ENCODE peak calls at places on chromosomes 6 and 20, in ten cellular contexts. A is fibroblast of pulmonary artery, C is progenitor cell of endocrine pancreas, Z is fibroblast of mammary gland, N is AG09319, G is SK-N-SH, J is psoas muscle, Q is A549, P is kidney, M is body of pancreas. K is an unnamed sample.

GRCh38 chr6:29763491-29764289 is 40.5 kb downstream of the HLA-F start:
- DNase-seq in A (peak), C (no peak), Z (peak), N (peak), G (no peak), J (no peak), Q (no peak), P (no peak), M (no peak), K (peak)

GRCh38 chr6:183668-184067 is 108.6 kb upstream of the DUSP22 start:
- DNase-seq in A (no peak), C (no peak), Z (no peak), N (no peak), G (no peak), J (no peak), Q (no peak), P (no peak), M (no peak), K (no peak)

GRCh38 chr20:45890997-45891983 is at the start of the genes CTSA and NEURL2:
- DNase-seq in A (peak), C (peak), Z (peak), N (peak), G (peak), J (peak), Q (peak), P (peak), M (peak), K (peak)

GRCh38 chr6:25041676-25042598 is 106.2 kb upstream of the RIPOR2 start:
- DNase-seq in A (no peak), C (no peak), Z (no peak), N (no peak), G (no peak), J (no peak), Q (no peak), P (peak), M (no peak), K (no peak)

GRCh38 chr6:75086236-75086635 is 119.6 kb downstream of the COL12A1 start:
- DNase-seq in A (no peak), C (no peak), Z (no peak), N (no peak), G (no peak), J (no peak), Q (no peak), P (no peak), M (no peak), K (no peak)

GRCh38 chr20:52103911-52104545 is 87.6 kb downstream of the ZFP64 start:
- DNase-seq in A (peak), C (no peak), Z (peak), N (no peak), G (no peak), J (no peak), Q (no peak), P (no peak), M (no peak), K (no peak)

GRCh38 chr20:51095755-51096509 is 73.0 kb upstream of the KCNG1 start:
- DNase-seq in A (peak), C (no peak), Z (peak), N (no peak), G (no peak), J (no peak), Q (no peak), P (no peak), M (no peak), K (no peak)

GRCh38 chr6:85490516-85491248 is 40.8 kb downstream of the NT5E start:
- DNase-seq in A (peak), C (no peak), Z (peak), N (no peak), G (no peak), J (no peak), Q (no peak), P (no peak), M (no peak), K (peak)

GRCh38 chr6:131694832-131695426 is 6.3 kb downstream of the OR2A4 start:
- DNase-seq in A (peak), C (peak), Z (peak), N (peak), G (peak), J (no peak), Q (peak), P (no peak), M (peak), K (peak)

GRCh38 chr6:154139894-154140293 is 100.9 kb downstream of the OPRM1 start:
- DNase-seq in A (no peak), C (no peak), Z (no peak), N (no peak), G (no peak), J (no peak), Q (no peak), P (no peak), M (no peak), K (no peak)

GRCh38 chr6:68634503-68635411 is at the start of gene ADGRB3:
- DNase-seq in A (peak), C (peak), Z (peak), N (no peak), G (peak), J (peak), Q (peak), P (peak), M (peak), K (no peak)

GRCh38 chr6:157187182-157188093 is 135.9 kb downstream of the TMEM242 start:
- DNase-seq in A (no peak), C (no peak), Z (no peak), N (no peak), G (no peak), J (no peak), Q (no peak), P (no peak), M (peak), K (no peak)

GRCh38 chr20:63567132-63567381 is 7.0 kb downstream of the HELZ2 start:
- DNase-seq in A (no peak), C (no peak), Z (no peak), N (no peak), G (no peak), J (no peak), Q (no peak), P (no peak), M (no peak), K (no peak)

GRCh38 chr20:46519678-46520077 is 6.3 kb upstream of the ZNF334 start:
- DNase-seq in A (no peak), C (no peak), Z (no peak), N (no peak), G (no peak), J (no peak), Q (no peak), P (no peak), M (no peak), K (no peak)

GRCh38 chr6:106165885-106166485 is 79.8 kb downstream of the PRDM1 start:
- DNase-seq in A (no peak), C (no peak), Z (peak), N (no peak), G (no peak), J (no peak), Q (no peak), P (no peak), M (no peak), K (no peak)

GRCh38 chr6:710601-711571 is 17.9 kb upstream of the EXOC2 start:
- DNase-seq in A (peak), C (peak), Z (peak), N (peak), G (peak), J (peak), Q (peak), P (peak), M (peak), K (peak)

GRCh38 chr6:170172406-170172805 is 118.5 kb downstream of the DLL1 start:
- DNase-seq in A (no peak), C (no peak), Z (no peak), N (no peak), G (no peak), J (no peak), Q (no peak), P (peak), M (no peak), K (no peak)

GRCh38 chr6:20117474-20117873 is 94.8 kb downstream of the MBOAT1 start:
- DNase-seq in A (no peak), C (no peak), Z (no peak), N (no peak), G (no peak), J (no peak), Q (no peak), P (no peak), M (no peak), K (no peak)

GRCh38 chr6:151475653-151476523 is 17.9 kb upstream of the CCDC170 start:
- DNase-seq in A (peak), C (no peak), Z (peak), N (no peak), G (peak), J (no peak), Q (peak), P (no peak), M (peak), K (peak)

GRCh38 chr20:43465625-43465943 is 7.9 kb downstream of the SRSF6 start:
- DNase-seq in A (no peak), C (no peak), Z (no peak), N (no peak), G (no peak), J (no peak), Q (no peak), P (no peak), M (no peak), K (no peak)

GRCh38 chr20:51027396-51027795 is 4.5 kb upstream of the KCNG1 start:
- DNase-seq in A (no peak), C (no peak), Z (no peak), N (no peak), G (no peak), J (no peak), Q (no peak), P (no peak), M (no peak), K (no peak)

GRCh38 chr20:46150982-46151381 is 32.9 kb downstream of the CD40 start:
- DNase-seq in A (no peak), C (no peak), Z (no peak), N (no peak), G (peak), J (no peak), Q (no peak), P (no peak), M (no peak), K (no peak)

GRCh38 chr6:109008951-109009760 is 85.5 kb downstream of the SESN1 start:
- DNase-seq in A (peak), C (peak), Z (peak), N (peak), G (peak), J (peak), Q (peak), P (peak), M (peak), K (peak)
- TF ChIP-seq CTCF in A (no peak), C (peak), Z (no peak), N (no peak), G (no peak), J (peak), Q (no peak), P (peak), M (peak), K (peak)

GRCh38 chr6:82076855-82077254 is 170.7 kb downstream of the IBTK start:
- DNase-seq in A (peak), C (no peak), Z (peak), N (no peak), G (no peak), J (no peak), Q (no peak), P (no peak), M (no peak), K (no peak)
- TF ChIP-seq CTCF in A (no peak), C (no peak), Z (peak), N (no peak), G (peak), J (no peak), Q (no peak), P (no peak), M (no peak), K (peak)

GRCh38 chr6:35935469-35935868 is 14.6 kb upstream of the SRPK1 start:
- DNase-seq in A (no peak), C (no peak), Z (no peak), N (no peak), G (no peak), J (no peak), Q (no peak), P (no peak), M (no peak), K (no peak)
- TF ChIP-seq CTCF in A (no peak), C (no peak), Z (no peak), N (no peak), G (no peak), J (no peak), Q (no peak), P (no peak), M (no peak), K (no peak)

GRCh38 chr6:11242709-11243108 is 10.2 kb upstream of the NEDD9 start:
- DNase-seq in A (no peak), C (no peak), Z (peak), N (no peak), G (no peak), J (no peak), Q (no peak), P (no peak), M (no peak), K (peak)

GRCh38 chr6:11241154-11241792 is 8.8 kb upstream of the NEDD9 start:
- DNase-seq in A (no peak), C (no peak), Z (no peak), N (no peak), G (no peak), J (no peak), Q (no peak), P (no peak), M (no peak), K (no peak)

GRCh38 chr6:11244387-11245126 is 12.1 kb upstream of the NEDD9 start:
- DNase-seq in A (no peak), C (no peak), Z (no peak), N (no peak), G (no peak), J (no peak), Q (no peak), P (no peak), M (no peak), K (no peak)

GRCh38 chr6:11243861-11244260 is 11.4 kb upstream of the NEDD9 start:
- DNase-seq in A (no peak), C (no peak), Z (no peak), N (no peak), G (no peak), J (no peak), Q (no peak), P (no peak), M (no peak), K (no peak)

DNA sequence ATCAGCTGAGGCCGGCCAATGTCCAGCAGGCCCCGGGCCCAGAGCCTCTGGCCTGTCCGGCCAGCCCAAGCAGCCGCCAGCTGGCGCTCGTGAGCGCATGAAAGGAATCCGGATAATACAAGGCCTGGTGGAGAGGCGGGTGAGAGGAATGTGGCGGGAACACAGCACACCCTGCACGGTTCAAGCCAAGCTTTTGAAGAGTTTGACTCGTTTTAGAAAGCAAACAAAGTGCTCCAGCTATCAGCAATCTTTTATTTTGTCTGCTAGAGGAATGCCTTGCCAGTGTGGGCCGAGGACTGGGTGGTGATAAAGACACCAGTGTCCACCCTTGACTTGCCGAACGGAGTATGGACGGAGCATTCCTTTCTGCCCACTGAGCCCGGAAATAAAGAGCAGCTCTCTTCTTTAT is 9.3 kb upstream of the NEDD9 start:
- DNase-seq in A (peak), C (peak), Z (peak), N (no peak), G (no peak), J (peak), Q (no peak), P (peak), M (peak), K (no peak)
- TF ChIP-seq CTCF in A (peak), C (peak), Z (peak), N (peak), G (no peak), J (peak), Q (no peak), P (peak), M (peak), K (peak)

GRCh38 chr6:144736763-144737162 is 451.6 kb downstream of the UTRN start:
- DNase-seq in A (no peak), C (no peak), Z (no peak), N (no peak), G (no peak), J (no peak), Q (no peak), P (no peak), M (no peak), K (no peak)
- TF ChIP-seq CTCF in A (no peak), C (no peak), Z (no peak), N (no peak), G (no peak), J (no peak), Q (no peak), P (no peak), M (no peak), K (no peak)

GRCh38 chr20:1893721-1894470 is 1.3 kb upstream of the SIRPA start:
- DNase-seq in A (peak), C (no peak), Z (peak), N (no peak), G (no peak), J (no peak), Q (no peak), P (no peak), M (no peak), K (no peak)
- TF ChIP-seq CTCF in A (no peak), C (no peak), Z (no peak), N (no peak), G (no peak), J (no peak), Q (no peak), P (no peak), M (no peak), K (no peak)

DNA sequence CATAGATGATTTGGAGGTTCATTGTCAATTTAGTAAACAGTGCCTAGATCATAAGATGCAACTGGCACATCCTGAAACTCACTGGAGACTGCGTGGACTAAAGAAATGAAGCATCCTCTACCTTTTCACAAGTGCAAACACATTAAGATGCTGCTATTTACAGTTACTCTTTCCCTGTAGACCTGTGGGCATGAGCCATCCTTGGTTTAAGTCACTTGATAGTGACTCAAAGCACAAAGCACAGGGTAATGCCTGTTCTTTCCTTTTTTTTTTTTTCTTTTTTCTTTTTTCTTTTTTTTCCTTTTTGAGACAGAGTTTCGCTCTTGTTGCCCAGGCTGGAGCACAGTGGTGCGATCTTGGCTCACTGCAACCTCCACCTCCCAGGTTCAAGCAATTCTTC is 10.0 kb upstream of the HLA-DQA1 start:
- DNase-seq in A (no peak), C (no peak), Z (no peak), N (no peak), G (no peak), J (no peak), Q (no peak), P (no peak), M (no peak), K (no peak)
- TF ChIP-seq CTCF in A (no peak), C (no peak), Z (no peak), N (no peak), G (no peak), J (no peak), Q (no peak), P (no peak), M (no peak), K (no peak)

GRCh38 chr6:99662616-99663015 is 56.0 kb downstream of the PRDM13 start:
- DNase-seq in A (no peak), C (no peak), Z (no peak), N (no peak), G (no peak), J (no peak), Q (no peak), P (no peak), M (no peak), K (no peak)
- TF ChIP-seq CTCF in A (no peak), C (no peak), Z (no peak), N (no peak), G (no peak), J (no peak), Q (no peak), P (no peak), M (no peak), K (no peak)